ENCODE peak calls at places on chromosomes 13 and 19, in six cellular contexts. One of them, this sample, is unnamed.

GRCh38 chr13:50631041-50631440 is 212.5 kb downstream of the DLEU7 start:
- DNase-seq in GM12878: no peak
- DNase-seq in HepG2: no peak
- DNase-seq in H1: no peak
- DNase-seq in K562: no peak
- DNase-seq in HCT116: no peak
- DNase-seq in this sample: no peak

GRCh38 chr13:110685305-110685704 is 20.6 kb downstream of the CARS2 start:
- DNase-seq in GM12878: no peak
- DNase-seq in HCT116: no peak
- DNase-seq in K562: no peak
- DNase-seq in HepG2: no peak
- DNase-seq in H1: no peak
- DNase-seq in this sample: no peak

GRCh38 chr13:34964558-34964957 is 22.5 kb downstream of the NBEA start:
- DNase-seq in HCT116: no peak
- DNase-seq in HepG2: no peak
- DNase-seq in K562: no peak
- DNase-seq in H1: no peak
- DNase-seq in GM12878: no peak
- DNase-seq in this sample: no peak

GRCh38 chr19:38434549-38435051 is 1.1 kb downstream of the RYR1 start:
- DNase-seq in K562: peak; percentile 73
- DNase-seq in H1: peak; percentile 89
- DNase-seq in HepG2: no peak
- DNase-seq in HCT116: no peak
- DNase-seq in GM12878: no peak
- DNase-seq in this sample: no peak

GRCh38 chr19:18961767-18962423 is 20.9 kb upstream of the HOMER3 start:
- DNase-seq in H1: peak; percentile 92
- DNase-seq in HepG2: peak; percentile 83
- DNase-seq in HCT116: no peak
- DNase-seq in K562: no peak
- DNase-seq in GM12878: no peak
- DNase-seq in this sample: no peak

GRCh38 chr13:20191311-20191901 is 1.3 kb downstream of the GJB2 start:
- DNase-seq in K562: no peak
- DNase-seq in HepG2: no peak
- DNase-seq in GM12878: no peak
- DNase-seq in HCT116: no peak
- DNase-seq in H1: peak; percentile 55
- DNase-seq in this sample: no peak

GRCh38 chr13:43273362-43273761 is 250.0 kb downstream of the DNAJC15 start:
- DNase-seq in GM12878: no peak
- DNase-seq in H1: no peak
- DNase-seq in HCT116: no peak
- DNase-seq in HepG2: no peak
- DNase-seq in K562: no peak
- DNase-seq in this sample: no peak

GRCh38 chr13:114099918-114100445 is 32.4 kb downstream of the RASA3 start:
- DNase-seq in H1: peak; percentile 73
- DNase-seq in K562: no peak
- DNase-seq in HCT116: peak; percentile 42
- DNase-seq in GM12878: no peak
- DNase-seq in HepG2: peak; percentile 15
- DNase-seq in this sample: no peak

GRCh38 chr13:94569615-94570014 is 26.3 kb downstream of the TGDS start:
- DNase-seq in K562: no peak
- DNase-seq in HCT116: no peak
- DNase-seq in HepG2: no peak
- DNase-seq in GM12878: no peak
- DNase-seq in H1: no peak
- DNase-seq in this sample: no peak

GRCh38 chr13:110352735-110353134 is 45.7 kb downstream of the COL4A2 start:
- DNase-seq in K562: peak; percentile 7
- DNase-seq in HCT116: no peak
- DNase-seq in H1: peak; percentile 85
- DNase-seq in GM12878: no peak
- DNase-seq in HepG2: no peak
- DNase-seq in this sample: no peak

GRCh38 chr19:42544146-42544545 is 15.9 kb upstream of the CEACAM1 start:
- DNase-seq in HepG2: no peak
- DNase-seq in HCT116: no peak
- DNase-seq in GM12878: no peak
- DNase-seq in K562: no peak
- DNase-seq in H1: no peak
- DNase-seq in this sample: no peak
- TF ChIP-seq YY1 in HepG2: no peak
- TF ChIP-seq YY1 in HCT116: no peak
- TF ChIP-seq YY1 in GM12878: no peak
- TF ChIP-seq YY1 in K562: no peak
- TF ChIP-seq YY1 in H1: no peak
- TF ChIP-seq YY1 in this sample: no peak

GRCh38 chr13:73772449-73773186 is 361.6 kb downstream of the KLF12 start:
- DNase-seq in H1: no peak
- DNase-seq in HepG2: no peak
- DNase-seq in HCT116: no peak
- DNase-seq in K562: no peak
- DNase-seq in GM12878: no peak
- DNase-seq in this sample: no peak

GRCh38 chr13:73765651-73766384 is 368.4 kb downstream of the KLF12 start:
- DNase-seq in HepG2: peak; percentile 75
- DNase-seq in K562: no peak
- DNase-seq in HCT116: no peak
- DNase-seq in GM12878: no peak
- DNase-seq in H1: peak; percentile 57
- DNase-seq in this sample: peak; percentile 79

GRCh38 chr13:73767191-73767741 is 366.9 kb downstream of the KLF12 start:
- DNase-seq in GM12878: no peak
- DNase-seq in HepG2: peak; percentile 20
- DNase-seq in K562: no peak
- DNase-seq in HCT116: no peak
- DNase-seq in H1: no peak
- DNase-seq in this sample: peak; percentile 30

DNA sequence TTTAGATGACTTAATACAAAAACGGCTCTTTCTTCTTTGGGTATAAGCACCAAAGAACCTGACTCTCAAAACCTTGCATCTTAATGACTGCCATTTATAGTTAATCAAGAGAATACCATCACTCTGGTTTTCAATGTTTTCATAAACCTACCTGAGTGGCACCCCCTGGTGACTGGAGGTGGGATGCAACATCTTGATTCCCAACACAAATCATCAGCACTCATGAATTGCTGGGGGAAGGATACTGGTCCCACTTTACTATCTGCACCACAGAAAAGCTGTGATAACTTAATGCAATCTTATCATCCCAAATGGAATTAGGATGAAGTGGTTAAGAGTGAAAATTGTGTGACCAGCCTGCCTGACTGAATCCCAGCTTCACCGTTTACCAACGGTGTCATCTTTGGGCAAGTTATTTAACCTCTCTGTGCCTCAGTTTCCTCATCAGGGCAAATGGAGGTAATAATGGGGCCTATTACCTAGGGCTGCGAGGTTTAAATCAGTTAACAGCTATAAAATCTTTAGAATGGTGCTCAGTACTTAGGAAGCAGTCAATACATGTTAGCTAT is 366.4 kb downstream of the KLF12 start:
- DNase-seq in HCT116: no peak
- DNase-seq in GM12878: no peak
- DNase-seq in K562: no peak
- DNase-seq in H1: no peak
- DNase-seq in HepG2: peak; percentile 9
- DNase-seq in this sample: peak; percentile 6
- TF ChIP-seq ZNF274 in HCT116: no peak
- TF ChIP-seq ZNF274 in GM12878: no peak
- TF ChIP-seq ZNF274 in K562: no peak
- TF ChIP-seq ZNF274 in H1: no peak
- TF ChIP-seq ZNF274 in HepG2: no peak
- TF ChIP-seq ZNF274 in this sample: no peak

GRCh38 chr13:30504081-30504480 is 38.3 kb upstream of the HMGB1 start:
- DNase-seq in K562: peak; percentile 58
- DNase-seq in HCT116: no peak
- DNase-seq in HepG2: no peak
- DNase-seq in H1: no peak
- DNase-seq in GM12878: peak; percentile 16
- DNase-seq in this sample: no peak
- TF ChIP-seq YY1 in K562: no peak
- TF ChIP-seq YY1 in HCT116: no peak
- TF ChIP-seq YY1 in HepG2: no peak
- TF ChIP-seq YY1 in H1: no peak
- TF ChIP-seq YY1 in GM12878: no peak
- TF ChIP-seq YY1 in this sample: no peak

DNA sequence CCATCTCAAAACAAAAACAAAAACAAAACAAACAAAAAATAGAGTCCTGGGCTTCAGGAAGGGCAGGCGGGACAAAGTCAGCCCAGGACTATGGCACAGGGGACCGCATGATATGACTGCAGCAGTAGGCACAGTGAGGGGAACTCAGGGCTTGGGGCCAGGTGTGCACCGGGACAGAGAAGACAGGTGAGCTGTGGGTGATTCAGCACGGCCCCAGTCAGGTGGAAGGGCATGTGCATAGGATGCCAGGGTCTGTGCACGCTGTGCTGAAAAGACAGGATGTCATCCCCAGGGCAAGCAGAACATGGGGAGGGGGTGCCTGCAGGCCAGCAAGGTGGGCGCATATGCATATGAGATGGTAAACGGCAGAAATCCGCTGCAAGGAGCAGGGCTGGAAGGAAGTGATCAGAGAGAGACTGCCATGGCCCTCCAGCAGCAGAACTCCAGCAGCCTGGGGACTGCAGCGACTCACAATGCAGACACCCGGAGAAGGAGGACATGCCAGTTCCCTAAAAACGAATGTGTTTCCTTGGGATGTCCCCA is 15.0 kb downstream of the EPS15L1 start:
- DNase-seq in GM12878: no peak
- DNase-seq in H1: peak; percentile 57
- DNase-seq in K562: no peak
- DNase-seq in HepG2: no peak
- DNase-seq in HCT116: no peak
- DNase-seq in this sample: no peak
- TF ChIP-seq ZNF274 in GM12878: no peak
- TF ChIP-seq ZNF274 in H1: no peak
- TF ChIP-seq ZNF274 in K562: no peak
- TF ChIP-seq ZNF274 in HepG2: no peak
- TF ChIP-seq ZNF274 in HCT116: no peak
- TF ChIP-seq ZNF274 in this sample: no peak

GRCh38 chr13:111876506-111876905 is 190.4 kb upstream of the SOX1 start:
- DNase-seq in H1: peak; percentile 23
- DNase-seq in K562: no peak
- DNase-seq in HCT116: no peak
- DNase-seq in HepG2: no peak
- DNase-seq in GM12878: no peak
- DNase-seq in this sample: no peak

GRCh38 chr13:111873676-111874178 is 193.2 kb upstream of the SOX1 start:
- DNase-seq in H1: peak; percentile 27
- DNase-seq in HepG2: no peak
- DNase-seq in K562: no peak
- DNase-seq in HCT116: no peak
- DNase-seq in GM12878: no peak
- DNase-seq in this sample: no peak

GRCh38 chr13:111875922-111876321 is 191.0 kb upstream of the SOX1 start:
- DNase-seq in H1: peak; percentile 28
- DNase-seq in K562: no peak
- DNase-seq in GM12878: no peak
- DNase-seq in HepG2: no peak
- DNase-seq in HCT116: no peak
- DNase-seq in this sample: no peak

GRCh38 chr13:111872475-111873150 is 194.3 kb upstream of the SOX1 start:
- DNase-seq in H1: peak; percentile 29
- DNase-seq in K562: no peak
- DNase-seq in GM12878: no peak
- DNase-seq in HCT116: no peak
- DNase-seq in HepG2: no peak
- DNase-seq in this sample: no peak

GRCh38 chr13:111874981-111875380 is 192.0 kb upstream of the SOX1 start:
- DNase-seq in HCT116: no peak
- DNase-seq in K562: no peak
- DNase-seq in HepG2: no peak
- DNase-seq in H1: no peak
- DNase-seq in GM12878: no peak
- DNase-seq in this sample: no peak
- TF ChIP-seq YY1 in HCT116: no peak
- TF ChIP-seq YY1 in K562: no peak
- TF ChIP-seq YY1 in HepG2: no peak
- TF ChIP-seq YY1 in H1: no peak
- TF ChIP-seq YY1 in GM12878: no peak
- TF ChIP-seq YY1 in this sample: no peak

DNA sequence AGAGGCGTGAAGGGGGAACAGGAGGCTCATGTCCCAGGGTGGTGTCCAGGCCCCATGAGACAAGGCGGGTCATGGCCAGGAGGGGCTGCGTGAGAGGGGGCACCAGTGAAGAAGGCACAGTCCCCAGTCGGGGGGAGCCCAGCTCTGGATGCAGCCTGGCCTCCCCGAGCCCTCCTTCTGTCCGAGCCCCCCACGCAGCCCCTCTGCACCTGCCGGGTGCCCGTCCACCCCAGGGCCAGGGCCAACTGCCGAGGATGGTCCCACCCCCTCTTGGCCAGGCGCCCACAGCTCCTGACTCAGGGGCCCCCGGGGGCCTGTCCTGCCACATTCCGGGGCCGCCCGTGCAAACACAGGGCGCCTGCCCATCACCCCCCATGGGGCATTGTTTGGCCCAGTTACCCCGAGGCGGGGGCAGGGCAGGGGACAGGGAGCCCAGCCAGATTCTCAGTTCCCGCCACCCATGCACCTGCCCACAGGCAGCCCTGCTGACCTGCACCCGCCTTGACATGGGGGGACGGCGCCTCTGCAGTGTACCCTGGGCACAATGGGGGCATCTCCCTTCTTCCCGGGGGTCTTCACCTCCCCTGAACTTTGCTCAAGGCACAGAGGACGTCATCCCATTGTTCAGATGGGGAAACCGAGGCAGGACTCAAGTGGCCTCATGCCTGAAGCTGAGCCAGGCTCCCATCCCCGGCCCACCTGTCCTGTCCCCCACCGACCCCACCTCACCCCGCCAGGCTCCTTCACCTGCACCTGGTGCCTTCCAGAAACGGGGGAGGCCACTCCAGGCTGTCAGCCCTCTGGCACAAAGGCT is 5.4 kb upstream of the TCF3 start:
- DNase-seq in K562: no peak
- DNase-seq in H1: no peak
- DNase-seq in HepG2: no peak
- DNase-seq in GM12878: no peak
- DNase-seq in HCT116: no peak
- DNase-seq in this sample: no peak
- TF ChIP-seq ZNF274 in K562: no peak
- TF ChIP-seq ZNF274 in H1: no peak
- TF ChIP-seq ZNF274 in HepG2: no peak
- TF ChIP-seq ZNF274 in GM12878: no peak
- TF ChIP-seq ZNF274 in HCT116: no peak
- TF ChIP-seq ZNF274 in this sample: no peak

DNA sequence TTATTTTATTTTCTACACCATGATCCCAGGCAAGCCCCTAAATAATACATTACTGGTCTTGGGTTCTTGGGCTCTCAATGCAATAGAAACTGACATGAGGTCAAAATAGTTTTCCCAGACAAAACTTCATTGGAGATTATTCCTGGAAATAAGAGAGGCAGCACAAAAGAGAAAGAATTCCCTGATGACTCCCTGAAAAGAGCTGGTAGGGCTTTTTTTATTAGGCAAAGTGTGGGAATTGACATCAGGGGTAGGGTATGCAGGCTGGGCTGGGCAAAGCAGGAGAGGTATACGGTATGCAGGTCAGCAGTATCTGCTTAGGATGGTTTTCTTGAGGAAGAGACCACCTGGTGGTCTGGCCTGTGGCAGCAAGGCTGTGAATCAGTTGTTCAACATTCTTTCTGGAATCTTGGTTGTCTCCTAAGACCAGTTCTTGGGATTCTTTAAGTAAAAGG is 9.3 kb upstream of the IGFL3 start:
- DNase-seq in GM12878: no peak
- DNase-seq in HCT116: no peak
- DNase-seq in H1: no peak
- DNase-seq in K562: no peak
- DNase-seq in HepG2: no peak
- DNase-seq in this sample: peak; percentile 6
- TF ChIP-seq YY1 in GM12878: no peak
- TF ChIP-seq YY1 in HCT116: no peak
- TF ChIP-seq YY1 in H1: no peak
- TF ChIP-seq YY1 in K562: no peak
- TF ChIP-seq YY1 in HepG2: no peak
- TF ChIP-seq YY1 in this sample: no peak

This sample was measured in NT2/D1.